ENCODE peak calls at places on chromosome 3, in eight cellular contexts. I is A549, L is neural progenitor cell, C is astrocyte, G is GM23338, Q is PC-3, J is OCI-LY7, M is H9. D is an unnamed sample.

GRCh38 chr3:100158877-100159563 is 44.7 kb upstream of the FILIP1L start:
- DNase-seq in J (no peak), I (no peak), C (no peak), Q (peak), G (no peak), L (no peak), M (no peak), D (no peak)

GRCh38 chr3:100089802-100090668 is 24.3 kb downstream of the FILIP1L start:
- DNase-seq in Q (peak), L (peak), G (peak), C (peak), M (peak), J (no peak), I (peak), D (no peak)

GRCh38 chr3:21665444-21665843 is 85.6 kb downstream of the ZNF385D start:
- DNase-seq in J (no peak), C (peak), I (no peak), G (peak), L (peak), M (peak), Q (peak), D (no peak)

GRCh38 chr3:139281512-139282196 is 62.2 kb upstream of the MRPS22 start:
- DNase-seq in G (no peak), I (no peak), L (no peak), J (no peak), M (no peak), C (peak), Q (no peak), D (no peak)

GRCh38 chr3:1515842-1516241 is 423.0 kb downstream of the CNTN6 start:
- DNase-seq in C (no peak), I (no peak), L (no peak), Q (no peak), G (no peak), J (no peak), M (no peak), D (no peak)

GRCh38 chr3:30644615-30645014 is 38.2 kb downstream of the TGFBR2 start:
- DNase-seq in Q (peak), M (no peak), J (peak), C (peak), I (no peak), G (no peak), L (no peak), D (no peak)

GRCh38 chr3:109023656-109024254 is 70.1 kb upstream of the GUCA1C start:
- DNase-seq in C (peak), J (peak), L (peak), G (peak), M (no peak), I (peak), Q (peak), D (no peak)

GRCh38 chr3:22175899-22176298 is 424.9 kb upstream of the ZNF385D start:
- DNase-seq in Q (peak), C (no peak), J (no peak), I (no peak), M (no peak), L (no peak), G (no peak), D (no peak)

GRCh38 chr3:112390783-112391641 is 58.1 kb downstream of the CD200 start:
- DNase-seq in J (no peak), I (no peak), M (peak), L (peak), G (peak), Q (peak), C (peak), D (no peak)

GRCh38 chr3:32175607-32176197 is 62.8 kb upstream of the CMTM8 start:
- DNase-seq in G (peak), Q (peak), L (peak), I (peak), C (peak), M (peak), J (peak), D (peak)

GRCh38 chr3:111667621-111668239 is 72.6 kb upstream of the ZBED2 start:
- DNase-seq in I (no peak), L (no peak), J (peak), M (no peak), C (no peak), G (no peak), Q (no peak), D (no peak)

GRCh38 chr3:130345487-130346079 is at the start of gene COL6A5:
- DNase-seq in I (no peak), C (no peak), Q (no peak), J (no peak), M (peak), L (peak), G (peak), D (no peak)

GRCh38 chr3:156749244-156749643 is 74.9 kb downstream of the TIPARP start:
- DNase-seq in I (no peak), C (no peak), L (peak), Q (no peak), G (no peak), M (no peak), J (no peak), D (no peak)

GRCh38 chr3:98560911-98561310 is 29.1 kb downstream of the GPR15 start:
- DNase-seq in G (no peak), I (no peak), C (no peak), Q (no peak), J (no peak), L (no peak), M (no peak), D (no peak)

GRCh38 chr3:41328916-41329315 is 129.6 kb downstream of the CTNNB1 start:
- DNase-seq in J (no peak), G (no peak), Q (peak), I (no peak), L (no peak), M (no peak), C (peak), D (no peak)

GRCh38 chr3:106035618-106036017 is 166.8 kb upstream of the CBLB start:
- DNase-seq in L (no peak), Q (no peak), J (no peak), G (no peak), C (no peak), I (no peak), M (no peak), D (no peak)

GRCh38 chr3:106036706-106037105 is 167.9 kb upstream of the CBLB start:
- DNase-seq in M (no peak), I (no peak), Q (no peak), C (no peak), J (no peak), G (no peak), L (no peak), D (no peak)

GRCh38 chr3:106032479-106032878 is 163.7 kb upstream of the CBLB start:
- DNase-seq in J (no peak), I (no peak), L (no peak), Q (no peak), C (no peak), G (no peak), M (no peak), D (no peak)

GRCh38 chr3:106034313-106034712 is 165.5 kb upstream of the CBLB start:
- DNase-seq in L (no peak), M (no peak), G (no peak), J (no peak), C (peak), I (no peak), Q (peak), D (peak)

DNA sequence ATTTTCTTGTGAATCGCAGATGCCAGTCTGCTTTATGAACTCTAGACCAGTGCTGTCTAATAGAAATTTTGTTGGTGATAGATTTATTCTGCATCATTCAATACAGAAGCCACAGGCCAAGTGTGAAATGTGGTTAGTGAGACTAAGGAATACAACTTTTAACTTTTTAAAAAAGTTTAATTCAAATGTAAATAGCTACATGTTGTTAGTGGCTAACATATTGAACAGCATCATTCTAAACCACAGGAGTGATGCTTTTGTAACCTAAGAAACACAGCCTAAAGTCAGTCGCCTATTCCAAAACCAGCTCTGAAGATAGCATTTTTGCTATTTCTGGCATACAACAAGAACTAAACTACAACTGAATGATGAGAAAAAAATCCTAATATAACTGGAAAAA is 164.8 kb upstream of the CBLB start:
- DNase-seq in L (no peak), I (no peak), Q (no peak), M (no peak), G (no peak), C (no peak), J (no peak), D (no peak)
- H3K4me2 ChIP-seq in L (no peak), I (no peak), Q (no peak), M (no peak), G (no peak), C (no peak), J (no peak), D (no peak)

GRCh38 chr3:53282581-53282980 is 26.8 kb upstream of the TKT start:
- DNase-seq in C (no peak), Q (no peak), J (no peak), G (no peak), M (no peak), I (no peak), L (no peak), D (no peak)
- H3K27ac ChIP-seq in C (no peak), Q (no peak), J (no peak), G (no peak), M (no peak), I (no peak), L (no peak), D (no peak)

DNA sequence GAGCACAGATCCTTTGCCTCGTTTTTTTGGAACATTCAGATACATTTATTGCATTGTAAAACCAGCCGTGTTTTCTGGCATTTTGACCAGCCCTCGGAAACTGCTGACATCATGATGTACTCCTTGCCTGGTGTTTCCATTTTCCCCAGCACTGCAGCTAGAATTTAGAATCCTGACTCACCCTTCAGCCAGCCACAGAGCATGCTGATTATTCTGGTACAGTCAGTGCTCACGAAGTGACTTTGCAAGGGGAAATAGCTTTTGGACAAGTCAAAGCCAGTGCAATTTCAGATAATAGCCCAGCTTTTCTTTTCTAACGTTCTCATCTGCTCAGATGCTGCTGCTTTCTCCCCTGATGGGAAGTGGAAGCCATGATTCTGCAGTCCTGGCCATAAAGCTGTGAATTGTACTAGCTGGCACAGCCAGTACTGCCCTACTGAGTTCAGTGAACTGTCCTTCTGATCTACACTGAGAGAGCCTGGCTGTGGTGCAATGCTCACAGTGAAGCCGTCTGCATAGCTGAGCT is 12.1 kb upstream of the CNBP start:
- DNase-seq in M (no peak), G (no peak), Q (peak), I (peak), L (no peak), J (no peak), C (peak), D (no peak)
- TF ChIP-seq CTCF in M (no peak), G (no peak), Q (no peak), I (no peak), L (no peak), J (no peak), C (no peak), D (no peak)

DNA sequence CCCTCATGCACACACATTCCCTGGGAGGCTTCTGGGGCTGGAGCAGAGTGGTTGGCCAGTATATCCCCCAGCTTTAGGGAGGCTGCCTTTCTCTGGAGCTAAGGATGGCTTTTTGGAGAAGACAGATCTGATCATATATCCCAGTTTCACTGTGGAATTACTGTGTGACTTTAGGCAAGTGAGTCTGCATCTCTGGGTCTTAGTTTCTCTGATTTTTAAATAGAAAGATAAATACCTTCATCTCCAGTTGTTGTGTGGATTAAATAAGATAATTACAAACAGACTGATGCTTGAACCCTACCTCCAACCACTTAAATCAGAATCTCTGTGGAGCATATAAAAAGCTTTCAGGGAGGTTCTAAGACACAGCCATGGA is 11.1 kb upstream of the WNT7A start:
- DNase-seq in M (no peak), G (no peak), Q (no peak), C (no peak), I (no peak), J (no peak), L (no peak), D (no peak)
- H3K4me2 ChIP-seq in M (no peak), G (no peak), Q (no peak), C (no peak), I (no peak), J (peak), L (no peak), D (peak)

D was measured in keratinocyte.